ENCODE peak calls at places on chromosome X, in six cellular contexts. I is bronchial epithelial cell, A is HS-5, E is smooth muscle cell of the brain vasculature, G is KBM-7, N is upper lobe of left lung. L is an unnamed sample.

GRCh38 chrX:55201930-55202579 is 18.1 kb upstream of the PAGE5 start:
- DNase-seq in N (no peak), A (no peak), G (no peak), I (peak), E (no peak), L (no peak)

GRCh38 chrX:41956027-41956426 is 32.7 kb upstream of the CASK start:
- DNase-seq in N (no peak), A (no peak), E (no peak), G (no peak), I (no peak), L (no peak)

GRCh38 chrX:82813671-82814078 is 694.4 kb upstream of the POU3F4 start:
- DNase-seq in A (peak), G (no peak), N (no peak), E (peak), I (peak), L (peak)

GRCh38 chrX:94107981-94108380 is 434.0 kb downstream of the FAM133A start:
- DNase-seq in A (no peak), G (peak), N (no peak), E (no peak), I (no peak), L (no peak)

GRCh38 chrX:11770320-11770719 is 12.3 kb downstream of the MSL3 start:
- DNase-seq in E (no peak), A (no peak), G (peak), I (peak), N (peak), L (no peak)

GRCh38 chrX:41381685-41382084 is 47.7 kb downstream of the DDX3X start:
- DNase-seq in E (peak), G (peak), A (peak), N (peak), I (peak), L (peak)

GRCh38 chrX:45743081-45743533 is 542.4 kb upstream of the DIPK2B start:
- DNase-seq in I (peak), N (no peak), A (no peak), E (no peak), G (no peak), L (no peak)

GRCh38 chrX:50967734-50968133 is 57.2 kb downstream of the BMP15 start:
- DNase-seq in I (peak), N (no peak), E (no peak), A (no peak), G (no peak), L (no peak)

GRCh38 chrX:39814391-39814790 is 283.4 kb downstream of the BCOR start:
- DNase-seq in A (no peak), I (no peak), N (no peak), G (peak), E (no peak), L (no peak)

GRCh38 chrX:154040307-154040756 is 20.6 kb upstream of the IRAK1 start:
- DNase-seq in G (no peak), A (peak), I (peak), N (no peak), E (no peak), L (peak)

GRCh38 chrX:129361566-129361965 is 161.7 kb downstream of the SMARCA1 start:
- DNase-seq in E (no peak), A (no peak), N (no peak), I (no peak), G (no peak), L (no peak)

GRCh38 chrX:74520896-74521295 is 93.5 kb downstream of the RLIM start:
- DNase-seq in G (no peak), I (no peak), N (no peak), A (no peak), E (no peak), L (no peak)

GRCh38 chrX:130110379-130111219 is at the start of gene ELF4:
- DNase-seq in A (no peak), N (peak), E (no peak), G (peak), I (no peak), L (no peak)

GRCh38 chrX:143340190-143340589 is 177.1 kb downstream of the SPANXN3 start:
- DNase-seq in G (no peak), I (no peak), E (no peak), N (no peak), A (no peak), L (no peak)

GRCh38 chrX:96394566-96394965 is 290.1 kb upstream of the DIAPH2 start:
- DNase-seq in A (no peak), I (no peak), G (no peak), E (no peak), N (no peak), L (no peak)

GRCh38 chrX:67614414-67614813 is 70.6 kb downstream of the AR start:
- DNase-seq in G (no peak), A (no peak), N (no peak), E (peak), I (peak), L (no peak)

GRCh38 chrX:46574337-46574940 is 874 bp downstream of the CHST7 start:
- DNase-seq in E (no peak), G (peak), N (no peak), A (no peak), I (no peak), L (no peak)

GRCh38 chrX:34503119-34503518 is 154.0 kb downstream of the TMEM47 start:
- DNase-seq in G (no peak), E (no peak), I (no peak), A (no peak), N (no peak), L (no peak)

GRCh38 chrX:69815519-69815918 is 199.6 kb downstream of the EDA start:
- DNase-seq in A (no peak), E (no peak), G (no peak), I (no peak), N (no peak), L (no peak)

GRCh38 chrX:100194073-100194775 is 215.8 kb downstream of the PCDH19 start:
- DNase-seq in I (no peak), G (no peak), A (no peak), N (no peak), E (no peak), L (no peak)

GRCh38 chrX:45515262-45516215 is 314.9 kb upstream of the DIPK2B start:
- DNase-seq in I (peak), G (peak), A (peak), E (peak), N (peak), L (peak)

GRCh38 chrX:120797201-120797938 is 78.3 kb downstream of the CT47B1 start:
- DNase-seq in G (peak), I (peak), E (no peak), N (no peak), A (no peak), L (no peak)

L was measured in non-pigmented ciliary epithelial cell.